ENCODE peak calls at places on chromosomes 1 and 21, in nine cellular contexts. X is NCI-H146; U is NCI-H1436; R is AG09319; V is fibroblast of villous mesenchyme; O is non-pigmented ciliary epithelial cell; K is activated CD4-positive, alpha-beta T cell treated with anti-CD3 and anti-CD28 coated beads for 36 hours; S is Calu3; N is WERI-Rb-1. I is an unnamed sample.

GRCh38 chr1:18725231-18725895 is 94.7 kb downstream of the PAX7 start:
- DNase-seq in X (no peak), U (no peak), R (no peak), V (no peak), O (no peak), K (no peak), S (no peak), N (peak; percentile 71), I (no peak)

GRCh38 chr1:205276334-205277065 is 45.0 kb downstream of the NUAK2 start:
- DNase-seq in X (no peak), U (no peak), R (no peak), V (no peak), O (no peak), K (no peak), S (no peak), N (no peak), I (no peak)

GRCh38 chr1:11693917-11694316 is 2.4 kb downstream of the DRAXIN start:
- DNase-seq in X (no peak), U (no peak), R (no peak), V (no peak), O (no peak), K (no peak), S (no peak), N (no peak), I (no peak)

GRCh38 chr1:15430787-15431570 is 7.3 kb upstream of the CTRC start:
- DNase-seq in X (no peak), U (peak; percentile 10), R (no peak), V (no peak), O (no peak), K (peak; percentile 85), S (peak; percentile 74), N (peak; percentile 82), I (no peak)

GRCh38 chr1:164735315-164736052 is 176.5 kb downstream of the PBX1 start:
- DNase-seq in X (peak; percentile 82), U (no peak), R (no peak), V (peak; percentile 75), O (peak; percentile 57), K (no peak), S (no peak), N (peak; percentile 33), I (peak; percentile 67)

GRCh38 chr1:161487483-161487827 is 17.8 kb upstream of the FCGR2A start:
- DNase-seq in X (no peak), U (no peak), R (no peak), V (peak; percentile 55), O (peak; percentile 23), K (no peak), S (no peak), N (no peak), I (peak; percentile 50)

GRCh38 chr1:228272831-228273571 is 65.2 kb downstream of the OBSCN start:
- DNase-seq in X (no peak), U (no peak), R (no peak), V (no peak), O (no peak), K (no peak), S (no peak), N (no peak), I (no peak)

GRCh38 chr1:226708342-226708780 is 30.7 kb downstream of the ITPKB start:
- DNase-seq in X (no peak), U (no peak), R (no peak), V (peak; percentile 88), O (peak; percentile 58), K (peak; percentile 63), S (no peak), N (no peak), I (no peak)

GRCh38 chr21:34092241-34092921 is 19.0 kb downstream of the MRPS6 start:
- DNase-seq in X (peak; percentile 24), U (no peak), R (no peak), V (no peak), O (no peak), K (no peak), S (no peak), N (no peak), I (no peak)

GRCh38 chr1:204450461-204451257 is 39.0 kb upstream of the PPP1R15B start:
- DNase-seq in X (no peak), U (no peak), R (no peak), V (no peak), O (no peak), K (no peak), S (peak; percentile 82), N (peak; percentile 58), I (no peak)